ENCODE peak calls at places on chromosome 6, in six cellular contexts. T, R, B, X, F and E are unnamed samples.

GRCh38 chr6:163438940-163439335 is 24.4 kb downstream of the QKI start:
- DNase-seq in T (peak; percentile 56), R (peak; percentile 28), B (no peak), X (no peak), F (no peak), E (no peak)

GRCh38 chr6:149080511-149080910 is 237.0 kb upstream of the TAB2 start:
- DNase-seq in T (no peak), R (no peak), B (no peak), X (no peak), F (no peak), E (no peak)

GRCh38 chr6:117465691-117466090 is 16.8 kb upstream of the DCBLD1 start:
- DNase-seq in T (no peak), R (no peak), B (no peak), X (no peak), F (no peak), E (no peak)

GRCh38 chr6:87115402-87116135 is 20.7 kb upstream of the CGA start:
- DNase-seq in T (no peak), R (no peak), B (no peak), X (no peak), F (no peak), E (no peak)

GRCh38 chr6:148239215-148239614 is 103.4 kb upstream of the SASH1 start:
- DNase-seq in T (no peak), R (no peak), B (no peak), X (no peak), F (no peak), E (no peak)

GRCh38 chr6:7732219-7732618 is 6.3 kb downstream of the BMP6 start:
- DNase-seq in T (no peak), R (no peak), B (no peak), X (peak; percentile 22), F (no peak), E (no peak)

GRCh38 chr6:36305885-36306284 is 30.8 kb downstream of the BNIP5 start:
- DNase-seq in T (no peak), R (no peak), B (no peak), X (no peak), F (no peak), E (no peak)

GRCh38 chr6:21305827-21306469 is 287.6 kb upstream of the SOX4 start:
- DNase-seq in T (no peak), R (no peak), B (peak; percentile 60), X (no peak), F (no peak), E (peak; percentile 11)

GRCh38 chr6:79868098-79868722 is 79.1 kb downstream of the ELOVL4 start:
- DNase-seq in T (peak; percentile 65), R (no peak), B (peak; percentile 74), X (peak; percentile 90), F (peak; percentile 39), E (peak; percentile 55)

GRCh38 chr6:109318328-109318876 is 63.9 kb downstream of the CD164 start:
- DNase-seq in T (peak; percentile 18), R (no peak), B (no peak), X (peak; percentile 43), F (no peak), E (no peak)

GRCh38 chr6:116386581-116387299 is 16.0 kb downstream of the DSE start:
- DNase-seq in T (no peak), R (no peak), B (peak; percentile 90), X (no peak), F (no peak), E (no peak)

GRCh38 chr6:4039348-4039747 is 39.6 kb downstream of the FAM217A start:
- DNase-seq in T (no peak), R (no peak), B (peak; percentile 22), X (no peak), F (no peak), E (peak; percentile 35)

GRCh38 chr6:101395345-101395744 is 1.8 kb downstream of the GRIK2 start:
- DNase-seq in T (no peak), R (no peak), B (no peak), X (no peak), F (no peak), E (no peak)

GRCh38 chr6:112384511-112384910 is 37.4 kb downstream of the RFPL4B start:
- DNase-seq in T (no peak), R (no peak), B (no peak), X (no peak), F (no peak), E (no peak)

GRCh38 chr6:89834884-89835792 is 5.5 kb downstream of the CASP8AP2 start:
- DNase-seq in T (no peak), R (peak; percentile 37), B (no peak), X (no peak), F (no peak), E (no peak)

GRCh38 chr6:28446818-28447511 is 3.7 kb upstream of the ZSCAN23 start:
- DNase-seq in T (no peak), R (no peak), B (no peak), X (peak; percentile 79), F (no peak), E (no peak)

GRCh38 chr6:35025241-35026188 is 115.6 kb downstream of the TCP11 start:
- DNase-seq in T (no peak), R (no peak), B (peak; percentile 13), X (no peak), F (no peak), E (no peak)

GRCh38 chr6:108616544-108616943 is 55.8 kb downstream of the FOXO3 start:
- DNase-seq in T (peak; percentile 66), R (no peak), B (no peak), X (no peak), F (no peak), E (no peak)

GRCh38 chr6:4322846-4323309 is 187.5 kb upstream of the ECI2 start:
- DNase-seq in T (no peak), R (no peak), B (peak; percentile 91), X (no peak), F (no peak), E (no peak)

GRCh38 chr6:5956939-5957338 is 49.8 kb downstream of the NRN1 start:
- DNase-seq in T (no peak), R (no peak), B (no peak), X (no peak), F (no peak), E (no peak)

GRCh38 chr6:8065519-8065911 is 1.3 kb upstream of the BLOC1S5 start:
- DNase-seq in T (no peak), R (no peak), B (peak; percentile 54), X (no peak), F (no peak), E (no peak)

GRCh38 chr6:5054427-5054873 is 30.7 kb upstream of the PPP1R3G start:
- DNase-seq in T (no peak), R (no peak), B (no peak), X (no peak), F (no peak), E (no peak)

GRCh38 chr6:37020426-37021211 is 15.2 kb downstream of the FGD2 start:
- DNase-seq in T (no peak), R (no peak), B (no peak), X (no peak), F (no peak), E (no peak)

GRCh38 chr6:162626869-162627268 is 100.7 kb downstream of the PRKN start:
- DNase-seq in T (no peak), R (no peak), B (no peak), X (no peak), F (no peak), E (no peak)

GRCh38 chr6:15927531-15928230 is 201.2 kb upstream of the MYLIP start:
- DNase-seq in T (no peak), R (no peak), B (no peak), X (no peak), F (no peak), E (no peak)

DNA sequence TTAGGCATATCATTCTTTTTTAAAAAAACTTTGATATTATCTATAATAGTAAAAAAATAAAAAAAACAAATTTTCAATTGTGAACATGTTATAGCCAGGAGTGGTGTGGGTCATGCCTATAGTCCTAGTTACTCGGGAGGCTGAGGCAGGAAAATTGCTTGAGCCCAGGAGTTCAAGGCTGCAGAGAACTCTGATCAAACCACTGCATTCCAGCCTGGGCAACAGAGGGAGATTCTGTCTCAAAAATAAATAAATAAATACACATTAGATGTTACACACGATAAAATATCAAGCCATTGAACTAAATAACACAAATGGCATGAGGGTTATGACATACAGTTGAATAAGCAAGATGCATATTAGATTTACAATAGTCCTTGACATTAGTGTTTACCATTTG is 27.9 kb upstream of the MYMX start:
- DNase-seq in T (no peak), R (no peak), B (no peak), X (no peak), F (no peak), E (no peak)
- H3K27me3 ChIP-seq in T (no peaks in the 10 kb centered on the region), R (peaks cover 4% of the 10 kb centered on the region), B (no peaks in the 10 kb centered on the region), X (no peaks in the 10 kb centered on the region), F (peaks cover 6% of the 10 kb centered on the region), E (no peaks in the 10 kb centered on the region)

GRCh38 chr6:106974999-106975698 is 620 bp upstream of the CD24 start:
- DNase-seq in T (no peak), R (no peak), B (no peak), X (peak; percentile 83), F (no peak), E (peak; percentile 47)
- TF ChIP-seq CTCF in T (no peak), R (no peak), B (peak; percentile 53), X (peak; percentile 38), F (no peak), E (peak; percentile 74)

DNA sequence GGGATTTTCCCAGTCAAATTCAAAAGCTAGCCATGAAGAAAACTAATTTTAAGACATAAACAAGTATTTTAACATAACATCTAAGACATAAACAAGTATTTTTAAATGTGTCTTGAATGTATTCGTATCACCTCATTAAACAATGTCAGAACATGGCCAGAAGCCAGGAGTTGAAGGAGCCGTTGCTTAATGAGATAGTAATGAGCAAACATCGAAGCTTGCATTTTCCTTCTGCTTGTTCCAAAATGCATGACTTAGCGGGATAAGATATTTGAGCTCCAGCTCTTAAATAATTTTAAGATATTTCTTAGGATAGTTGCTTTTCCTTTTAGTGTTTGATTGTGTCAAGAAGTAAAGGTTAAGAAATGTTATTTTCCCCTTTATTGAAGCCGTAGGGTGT is 4.2 kb upstream of the RNF182 start:
- DNase-seq in T (no peak), R (no peak), B (no peak), X (no peak), F (no peak), E (no peak)
- H3K27me3 ChIP-seq in T (no peaks in the 10 kb centered on the region), R (peaks cover 29% of the 10 kb centered on the region), B (peaks cover 19% of the 10 kb centered on the region), X (peaks cover 24% of the 10 kb centered on the region), F (no peaks in the 10 kb centered on the region), E (peaks cover 31% of the 10 kb centered on the region)

GRCh38 chr6:150549007-150549406 is 50.7 kb upstream of the PLEKHG1 start:
- DNase-seq in T (no peak), R (no peak), B (no peak), X (no peak), F (no peak), E (no peak)
- TF ChIP-seq CTCF in T (no peak), R (no peak), B (no peak), X (no peak), F (no peak), E (no peak)